ENCODE peak calls at places on chromosomes 6 and 20, in seven cellular contexts. W, R, L, U, Q, M and B are unnamed samples. For H3F3A, the result is how much of the 10 kb centered on the place peaks cover.

GRCh38 chr6:116070990-116071389 is 10.3 kb upstream of the FRK start:
- DNase-seq in W (no peak), R (no peak), L (no peak), U (peak), Q (no peak), M (no peak), B (no peak)

GRCh38 chr6:37990762-37991525 is 171.4 kb downstream of the ZFAND3 start:
- DNase-seq in W (peak), R (peak), L (peak), U (peak), Q (no peak), M (no peak), B (no peak)

GRCh38 chr6:156731436-156731835 is 45.7 kb upstream of the ARID1B start:
- DNase-seq in W (no peak), R (peak), L (peak), U (peak), Q (peak), M (no peak), B (no peak)

GRCh38 chr6:138007014-138007472 is 100.2 kb downstream of the PERP start:
- DNase-seq in W (peak), R (peak), L (peak), U (peak), Q (peak), M (peak), B (peak)

GRCh38 chr6:137076277-137077068 is 31.7 kb upstream of the IL20RA start:
- DNase-seq in W (peak), R (peak), L (peak), U (peak), Q (peak), M (peak), B (peak)

GRCh38 chr6:10555625-10556309 is 34.6 kb downstream of the GCNT2 start:
- DNase-seq in W (peak), R (peak), L (peak), U (no peak), Q (no peak), M (peak), B (no peak)

GRCh38 chr20:37968726-37969401 is 64.4 kb downstream of the TTI1 start:
- DNase-seq in W (peak), R (peak), L (peak), U (peak), Q (no peak), M (no peak), B (no peak)

GRCh38 chr20:7691647-7692046 is 248.6 kb downstream of the HAO1 start:
- DNase-seq in W (no peak), R (no peak), L (no peak), U (peak), Q (no peak), M (no peak), B (no peak)

GRCh38 chr6:117482240-117483003 is at the start of gene DCBLD1:
- DNase-seq in W (peak), R (peak), L (peak), U (peak), Q (peak), M (peak), B (peak)

GRCh38 chr6:31727034-31727716 is 1.9 kb downstream of the DDAH2 start:
- DNase-seq in W (no peak), R (no peak), L (no peak), U (no peak), Q (no peak), M (no peak), B (no peak)

GRCh38 chr6:159760602-159761057 is 1.2 kb upstream of the ACAT2 start:
- DNase-seq in W (peak), R (peak), L (peak), U (peak), Q (peak), M (no peak), B (no peak)

GRCh38 chr20:41005361-41005729 is 23.3 kb upstream of the TOP1 start:
- DNase-seq in W (no peak), R (peak), L (no peak), U (peak), Q (peak), M (no peak), B (no peak)

GRCh38 chr20:45933231-45934045 is 1.0 kb upstream of the PCIF1 start:
- DNase-seq in W (peak), R (peak), L (peak), U (peak), Q (peak), M (peak), B (peak)

GRCh38 chr6:165745492-165745891 is 82.5 kb upstream of the PDE10A start:
- DNase-seq in W (no peak), R (no peak), L (no peak), U (no peak), Q (no peak), M (no peak), B (no peak)

GRCh38 chr20:17863577-17864292 is 104.9 kb downstream of the SNX5 start:
- DNase-seq in W (no peak), R (peak), L (no peak), U (no peak), Q (no peak), M (no peak), B (no peak)

GRCh38 chr20:44701116-44701865 is 13.9 kb upstream of the CCN5 start:
- DNase-seq in W (peak), R (no peak), L (no peak), U (no peak), Q (no peak), M (no peak), B (no peak)

GRCh38 chr6:133854167-133854632 is 34.7 kb upstream of the TCF21 start:
- DNase-seq in W (peak), R (no peak), L (peak), U (no peak), Q (no peak), M (no peak), B (no peak)

DNA sequence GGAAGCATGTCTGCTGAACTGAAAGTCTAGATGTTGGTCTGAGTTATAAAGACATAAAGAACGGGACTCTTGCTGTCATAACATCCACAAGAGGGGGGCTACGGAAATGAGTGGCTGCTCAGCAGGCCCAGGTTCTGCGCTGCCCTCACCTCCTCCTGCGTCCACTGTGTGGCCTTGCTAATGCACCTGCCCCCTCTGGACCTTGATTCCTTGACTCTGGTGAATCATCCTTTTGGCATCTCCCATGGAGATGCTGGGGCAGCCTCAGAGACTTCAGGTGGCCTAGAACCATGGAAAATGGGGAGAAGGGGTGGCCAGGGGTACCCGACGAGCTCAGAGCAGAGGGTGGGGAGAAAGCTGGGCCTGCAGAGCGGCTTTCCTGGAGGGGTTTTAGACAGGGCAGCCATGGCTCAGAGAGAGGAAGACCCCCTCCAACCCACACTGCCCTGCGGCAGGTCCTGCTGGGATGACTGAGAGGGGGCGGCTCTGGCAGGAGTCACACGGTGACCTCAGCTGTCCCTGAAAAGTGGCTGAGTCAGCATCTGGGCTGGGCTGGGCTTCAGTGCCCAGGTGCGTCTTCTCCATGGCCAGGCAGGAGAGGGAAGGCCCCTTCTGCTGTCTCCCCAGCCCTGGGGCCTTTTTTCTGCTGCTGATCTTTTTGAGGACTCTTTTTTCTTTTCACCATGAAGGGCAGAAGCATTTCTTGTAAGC is 46.9 kb downstream of the DLGAP4 start:
- DNase-seq in W (no peak), R (no peak), L (peak), U (no peak), Q (no peak), M (no peak), B (no peak)
- H2AFZ ChIP-seq in W (no peak), R (no peak), L (no peak), U (no peak), Q (no peak), M (no peak), B (no peak)

DNA sequence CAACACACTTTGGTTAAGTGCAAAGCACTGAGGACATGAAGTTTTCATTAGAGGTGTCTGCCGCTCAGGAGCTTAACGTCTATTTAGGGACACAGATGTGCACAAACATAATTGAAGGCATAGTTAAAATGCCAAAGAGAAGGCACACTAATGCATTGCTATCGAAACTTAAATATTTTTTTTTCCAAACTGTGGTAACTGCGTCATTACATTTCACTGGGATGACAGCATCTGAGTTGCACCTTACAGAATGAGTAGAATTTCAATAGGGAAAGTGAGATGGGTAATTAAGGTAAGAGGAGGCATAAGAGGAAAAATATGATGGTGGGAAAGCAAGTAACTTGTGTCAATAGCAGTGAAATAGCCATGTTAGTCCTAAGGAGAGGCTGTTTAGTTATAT is 75.1 kb upstream of the ADGRG6 start:
- DNase-seq in W (no peak), R (no peak), L (no peak), U (no peak), Q (no peak), M (no peak), B (no peak)
- H3K4me2 ChIP-seq in W (no peak), R (no peak), L (no peak), U (no peak), Q (no peak), M (no peak), B (no peak)

DNA sequence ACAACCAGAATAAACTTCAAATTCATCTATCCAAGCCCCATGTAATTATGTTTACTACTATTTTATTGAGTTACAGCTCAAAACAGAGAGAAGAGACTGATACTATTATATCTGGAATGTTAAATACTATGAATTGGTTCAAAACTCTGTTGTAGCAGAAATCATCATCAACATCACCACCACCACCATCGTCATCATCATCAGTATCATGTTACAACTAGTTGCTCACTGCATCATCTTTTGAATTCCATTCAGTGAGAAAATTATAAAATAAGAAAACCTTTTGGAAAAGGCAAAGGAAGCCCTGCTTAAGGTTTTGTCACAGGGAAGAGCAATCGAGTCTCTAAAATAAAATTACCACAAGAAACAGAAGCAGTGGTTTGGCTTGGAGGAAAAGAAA is 36.2 kb upstream of the THEMIS start:
- DNase-seq in W (no peak), R (no peak), L (no peak), U (no peak), Q (no peak), M (no peak), B (no peak)
- H3F3A ChIP-seq in W (under half), R (under half), L (under half), U (under half), Q (under half), M (under half), B (under half)

GRCh38 chr6:15754706-15755079 is 91.9 kb upstream of the DTNBP1 start:
- DNase-seq in W (no peak), R (no peak), L (no peak), U (no peak), Q (no peak), M (no peak), B (no peak)
- H2AFZ ChIP-seq in W (peak), R (peak), L (peak), U (peak), Q (no peak), M (peak), B (no peak)

GRCh38 chr6:108562503-108562993 is 1.8 kb downstream of the FOXO3 start:
- DNase-seq in W (peak), R (peak), L (peak), U (peak), Q (peak), M (peak), B (peak)

GRCh38 chr6:108565091-108565766 is 4.5 kb downstream of the FOXO3 start:
- DNase-seq in W (no peak), R (peak), L (no peak), U (peak), Q (no peak), M (no peak), B (peak)

GRCh38 chr6:108561742-108562502 is 1.2 kb downstream of the FOXO3 start:
- DNase-seq in W (peak), R (peak), L (peak), U (peak), Q (peak), M (peak), B (no peak)

GRCh38 chr6:108564178-108564577 is 3.5 kb downstream of the FOXO3 start:
- DNase-seq in W (no peak), R (peak), L (no peak), U (peak), Q (no peak), M (no peak), B (peak)

GRCh38 chr6:108563292-108563691 is 2.6 kb downstream of the FOXO3 start:
- DNase-seq in W (no peak), R (peak), L (no peak), U (no peak), Q (no peak), M (no peak), B (no peak)
- H3K4me2 ChIP-seq in W (peak), R (peak), L (peak), U (peak), Q (peak), M (peak), B (peak)

DNA sequence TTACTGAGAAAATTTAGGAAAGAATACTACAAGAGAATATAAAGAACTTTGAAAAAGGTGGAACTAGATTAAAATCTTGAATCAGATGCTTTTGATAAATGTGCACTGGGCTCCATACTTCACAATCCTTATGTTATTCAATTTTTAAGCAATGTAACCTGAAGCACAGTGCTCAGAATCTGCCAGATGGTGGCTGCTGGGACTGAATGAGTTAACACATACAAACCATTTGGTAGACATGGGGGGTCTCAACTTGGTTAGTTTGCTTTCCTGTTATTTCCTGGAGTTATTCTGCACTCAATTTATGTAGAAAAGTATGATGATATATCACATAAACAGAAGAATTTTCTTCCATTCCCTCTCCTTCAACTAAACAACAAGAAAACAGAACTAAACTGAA is 326.5 kb downstream of the RNGTT start:
- DNase-seq in W (peak), R (no peak), L (no peak), U (no peak), Q (no peak), M (no peak), B (no peak)
- H3F3A ChIP-seq in W (under half), R (under half), L (under half), U (under half), Q (under half), M (under half), B (under half)